ENCODE peak calls at places on chromosomes 4 and X, in nine cellular contexts. Z is vagina, G is PC-3, D is fibroblast of lung, P is spleen, H is bronchial epithelial cell, I is sigmoid colon, O is heart right ventricle, R is mammary epithelial cell. Y is an unnamed sample. For H3K36me3, the result is how much of the 10 kb centered on the place peaks cover.

GRCh38 chr4:1402021-1402515 is 4.2 kb downstream of the NKX1-1 start:
- DNase-seq in H (no peak), R (no peak), G (no peak), P (peak), Z (no peak), O (no peak), D (no peak), I (peak), Y (no peak)

GRCh38 chr4:10239982-10240654 is 123.5 kb upstream of the WDR1 start:
- DNase-seq in Z (no peak), R (no peak), H (no peak), I (no peak), D (no peak), O (no peak), G (no peak), P (no peak), Y (no peak)

GRCh38 chr4:188432328-188432727 is 293.1 kb downstream of the TRIML1 start:
- DNase-seq in I (no peak), P (no peak), Z (no peak), H (peak), O (no peak), G (peak), D (no peak), R (no peak), Y (no peak)

GRCh38 chr4:25925486-25926201 is 11.6 kb downstream of the SMIM20 start:
- DNase-seq in Z (no peak), P (no peak), D (peak), H (peak), O (peak), G (peak), R (peak), I (no peak), Y (no peak)

GRCh38 chrX:70774223-70774622 is 134.3 kb downstream of the TEX11 start:
- DNase-seq in I (no peak), O (no peak), H (no peak), Z (no peak), R (no peak), G (no peak), P (no peak), D (no peak), Y (no peak)

GRCh38 chr4:32661229-32661628 is 1941.1 kb downstream of the PCDH7 start:
- DNase-seq in D (peak), G (no peak), P (no peak), Z (no peak), I (no peak), O (no peak), H (no peak), R (no peak), Y (no peak)

GRCh38 chrX:131828482-131828881 is 194.6 kb upstream of the STK26 start:
- DNase-seq in Z (no peak), P (no peak), G (no peak), H (no peak), O (no peak), D (no peak), R (no peak), I (no peak), Y (no peak)

GRCh38 chr4:17230727-17231126 is 281.2 kb downstream of the QDPR start:
- DNase-seq in D (no peak), G (peak), R (no peak), O (no peak), I (no peak), P (no peak), H (no peak), Z (no peak), Y (no peak)

GRCh38 chr4:55028196-55028595 is 97.2 kb downstream of the KDR start:
- DNase-seq in R (no peak), Z (no peak), G (no peak), P (no peak), I (no peak), D (no peak), H (no peak), O (no peak), Y (no peak)

GRCh38 chrX:25156323-25156722 is 140.6 kb upstream of the ARX start:
- DNase-seq in P (no peak), I (no peak), R (no peak), H (no peak), Z (no peak), G (peak), O (no peak), D (no peak), Y (peak)

GRCh38 chr4:107835409-107835808 is 10.7 kb downstream of the SGMS2 start:
- DNase-seq in Z (no peak), I (peak), D (peak), H (no peak), P (no peak), O (no peak), G (no peak), R (no peak), Y (no peak)

GRCh38 chrX:125826080-125826479 is 340.0 kb downstream of the DCAF12L2 start:
- DNase-seq in Z (no peak), D (no peak), P (no peak), H (no peak), R (no peak), O (no peak), G (no peak), I (no peak), Y (no peak)

GRCh38 chrX:53704294-53704693 is 17.8 kb upstream of the HUWE1 start:
- DNase-seq in Z (no peak), O (no peak), G (no peak), P (no peak), D (no peak), I (no peak), H (no peak), R (no peak), Y (no peak)

GRCh38 chr4:148962539-148963290 is 520.5 kb upstream of the NR3C2 start:
- DNase-seq in Z (no peak), G (peak), I (no peak), D (peak), O (no peak), H (peak), P (no peak), R (peak), Y (no peak)

GRCh38 chr4:33658971-33659370 is 2585.3 kb downstream of the ARAP2 start:
- DNase-seq in H (no peak), I (no peak), G (no peak), O (no peak), P (no peak), Z (no peak), D (peak), R (no peak), Y (no peak)

GRCh38 chr4:114807759-114808404 is 209.3 kb downstream of the UGT8 start:
- DNase-seq in H (peak), I (no peak), G (peak), Z (no peak), O (no peak), R (peak), D (peak), P (no peak), Y (no peak)

GRCh38 chrX:38868941-38869378 is 67.7 kb downstream of the MID1IP1 start:
- DNase-seq in O (no peak), D (peak), P (no peak), R (peak), G (peak), Z (no peak), H (peak), I (no peak), Y (peak)

GRCh38 chrX:16517206-16517605 is 132.8 kb upstream of the S100G start:
- DNase-seq in Z (no peak), R (no peak), G (no peak), D (peak), P (no peak), I (no peak), H (no peak), O (peak), Y (no peak)

GRCh38 chr4:26524001-26524400 is 33.7 kb upstream of the CCKAR start:
- DNase-seq in P (no peak), I (no peak), D (no peak), O (no peak), H (no peak), R (no peak), G (no peak), Z (no peak), Y (no peak)

GRCh38 chr4:3462790-3463415 is at the start of gene DOK7:
- DNase-seq in Z (no peak), R (no peak), I (no peak), H (no peak), G (no peak), D (no peak), O (peak), P (no peak), Y (no peak)

GRCh38 chrX:18855919-18856644 is 127.8 kb downstream of the PHKA2 start:
- DNase-seq in R (peak), G (no peak), D (peak), Z (no peak), P (no peak), H (peak), O (no peak), I (no peak), Y (no peak)

GRCh38 chrX:149286940-149287349 is 218.2 kb downstream of the IDS start:
- DNase-seq in P (no peak), G (peak), D (peak), I (no peak), O (peak), Z (no peak), H (peak), R (peak), Y (no peak)

GRCh38 chr4:76639292-76639691 is 204.3 kb downstream of the SHROOM3 start:
- DNase-seq in R (peak), I (no peak), O (no peak), D (no peak), H (peak), P (no peak), G (peak), Z (no peak), Y (no peak)

GRCh38 chr4:121381148-121381462 is 287 bp upstream of the QRFPR start:
- DNase-seq in Z (no peak), G (no peak), D (no peak), H (no peak), R (no peak), I (no peak), O (no peak), P (no peak), Y (no peak)

GRCh38 chrX:151902813-151903591 is 9.7 kb upstream of the MAGEA4 start:
- DNase-seq in G (peak), R (peak), D (peak), O (peak), I (peak), P (peak), H (peak), Z (no peak), Y (peak)

GRCh38 chr4:7683126-7683703 is 248.5 kb upstream of the PSAPL1 start:
- DNase-seq in G (no peak), Z (no peak), P (no peak), H (no peak), R (no peak), O (no peak), D (no peak), I (no peak), Y (no peak)
- H3K4me3 ChIP-seq in G (no peak), Z (no peak), P (no peak), H (no peak), R (no peak), O (no peak), D (no peak), I (no peak), Y (no peak)

DNA sequence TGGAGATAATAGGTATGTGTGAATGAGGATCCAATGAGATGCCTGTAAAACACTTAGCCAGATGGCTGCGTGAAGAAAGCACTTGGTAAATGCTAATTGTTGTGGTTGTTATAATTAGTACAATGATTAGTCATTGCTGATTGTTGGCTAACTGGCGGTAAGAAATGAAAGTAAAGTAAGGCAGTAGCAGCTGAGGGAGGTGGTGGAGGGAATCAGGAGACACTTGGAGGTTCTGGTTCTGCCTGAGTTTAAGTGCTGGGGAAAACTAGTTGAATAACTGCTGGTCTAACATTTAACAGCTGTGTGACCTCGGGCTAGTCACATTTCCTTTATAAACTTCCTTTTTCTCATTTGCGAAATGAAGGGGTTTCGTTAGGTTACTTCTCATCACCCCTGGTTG is 30.9 kb downstream of the CD38 start:
- DNase-seq in Z (no peak), D (no peak), I (no peak), P (no peak), G (no peak), O (no peak), R (no peak), H (no peak), Y (no peak)
- H3K36me3 ChIP-seq in Z (under half), D (under half), I (under half), P (under half), G (under half), O (under half), R (under half), H (under half), Y (under half)

GRCh38 chr4:126957555-126958440 is 675.0 kb upstream of the INTU start:
- DNase-seq in O (no peak), I (no peak), P (no peak), H (peak), D (peak), G (no peak), R (peak), Z (no peak), Y (no peak)
- TF ChIP-seq CTCF in O (peak), I (no peak), P (no peak), H (no peak), D (peak), G (no peak), R (peak), Z (no peak), Y (peak)

GRCh38 chrX:153687121-153688039 is at the start of gene SLC6A8:
- DNase-seq in P (no peak), O (peak), Z (no peak), G (peak), R (peak), H (no peak), D (peak), I (peak), Y (no peak)
- H3K4me3 ChIP-seq in P (peak), O (peak), Z (peak), G (peak), R (peak), H (peak), D (no peak), I (peak), Y (peak)

GRCh38 chr4:39908284-39908683 is 69.4 kb downstream of the PDS5A start:
- DNase-seq in O (no peak), P (no peak), G (no peak), D (peak), R (no peak), H (no peak), Z (no peak), I (no peak), Y (no peak)

GRCh38 chr4:39913466-39913865 is 64.2 kb downstream of the PDS5A start:
- DNase-seq in P (no peak), O (no peak), G (no peak), R (no peak), I (no peak), Z (no peak), D (peak), H (no peak), Y (no peak)

GRCh38 chr4:39905656-39906055 is 72.1 kb downstream of the PDS5A start:
- DNase-seq in H (no peak), I (no peak), D (no peak), Z (no peak), O (no peak), G (no peak), R (no peak), P (no peak), Y (no peak)

DNA sequence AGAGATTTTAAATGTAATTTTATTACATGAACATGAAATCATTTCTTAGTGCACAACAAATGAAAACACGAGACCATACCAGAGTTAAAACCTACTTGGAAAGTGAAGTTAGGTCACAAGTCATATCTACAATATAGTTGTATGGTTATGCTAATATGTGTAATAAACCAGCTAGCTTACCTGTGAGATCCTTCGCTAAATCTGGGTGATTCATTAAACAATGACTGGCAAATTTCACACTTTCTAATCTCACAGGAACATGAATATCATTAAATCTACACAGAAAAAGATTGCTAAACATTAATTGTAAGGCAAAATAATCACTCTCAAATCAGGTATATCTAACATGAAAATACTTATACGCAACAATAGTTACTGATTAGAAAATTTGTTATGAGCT is 67.6 kb downstream of the PDS5A start:
- DNase-seq in Z (no peak), I (no peak), O (no peak), G (no peak), P (no peak), R (no peak), H (peak), D (no peak), Y (no peak)
- H3K36me3 ChIP-seq in Z (under half), I (under half), O (under half), G (under half), P (half or more), R (under half), H (under half), D (under half), Y (under half)

GRCh38 chrX:103919336-103919682 is 43.1 kb upstream of the TMSB15B start:
- DNase-seq in O (no peak), G (peak), I (no peak), D (peak), Z (no peak), H (peak), R (no peak), P (no peak), Y (no peak)
- TF ChIP-seq CTCF in O (no peak), G (peak), I (no peak), D (peak), Z (no peak), H (peak), R (peak), P (peak), Y (peak)

GRCh38 chr4:113145147-113145518 is 95.7 kb downstream of the ANK2 start:
- DNase-seq in O (no peak), G (no peak), P (no peak), I (no peak), Z (no peak), H (no peak), D (no peak), R (no peak), Y (no peak)
- H3K4me3 ChIP-seq in O (no peak), G (no peak), P (no peak), I (no peak), Z (no peak), H (no peak), D (no peak), R (no peak), Y (no peak)

DNA sequence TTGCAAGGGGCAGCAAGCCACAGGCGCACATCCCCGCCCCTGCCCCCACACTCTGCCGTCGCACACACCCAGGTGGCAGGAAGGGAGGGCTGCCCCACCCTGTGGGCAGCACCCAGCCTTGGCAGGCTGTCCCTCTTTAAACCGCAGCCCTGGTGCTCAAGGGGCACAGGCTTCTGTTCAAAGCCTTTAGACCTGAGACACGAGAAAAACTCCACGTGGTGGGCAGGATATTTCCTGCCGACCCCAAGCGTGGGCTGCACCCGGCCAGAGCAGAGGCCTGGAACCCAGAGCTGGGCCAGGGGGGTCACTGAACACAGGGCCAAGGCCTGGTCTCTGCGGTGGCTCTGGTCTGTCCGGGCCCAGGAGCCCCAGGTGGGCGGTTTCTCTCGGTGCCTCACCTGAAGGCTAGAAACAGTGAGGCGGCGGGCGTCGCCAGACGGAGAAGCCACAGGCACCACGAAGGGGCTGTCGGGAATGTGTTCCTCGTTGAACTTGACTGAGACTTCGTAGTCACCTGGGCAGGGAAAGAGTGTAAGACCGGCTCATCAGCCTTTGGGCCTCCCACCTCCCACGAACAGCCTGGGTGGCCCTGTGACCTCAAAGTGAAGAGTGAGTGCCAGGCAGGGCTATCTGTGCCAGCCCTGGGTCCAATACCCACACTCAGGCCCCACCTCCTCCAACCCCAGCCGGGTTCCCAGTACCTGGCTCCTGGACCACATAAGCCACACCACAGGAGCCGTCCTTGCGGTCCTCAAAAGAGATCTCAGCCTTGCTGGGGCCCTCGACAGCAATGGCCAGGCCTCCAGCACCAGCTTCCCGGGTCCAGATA is 23.0 kb downstream of the FLNA start:
- DNase-seq in Z (no peak), D (no peak), H (no peak), G (no peak), I (no peak), R (no peak), O (no peak), P (peak), Y (no peak)
- H3K36me3 ChIP-seq in Z (half or more), D (half or more), H (under half), G (half or more), I (under half), R (under half), O (under half), P (half or more), Y (half or more)

GRCh38 chrX:50073601-50074000 is 127.2 kb downstream of the AKAP4 start:
- DNase-seq in D (no peak), H (no peak), Z (no peak), G (no peak), R (no peak), O (no peak), I (no peak), P (no peak), Y (no peak)
- TF ChIP-seq CTCF in D (no peak), H (no peak), Z (no peak), G (no peak), R (no peak), O (no peak), I (no peak), P (no peak), Y (no peak)

Y was measured in BJ.